ENCODE peak calls at places on chromosomes 7 and 10, in seven cellular contexts. One of them, this sample, is unnamed.
A peak's percentile ranks its signal among the peaks of the same experiment; 100 is the strongest.

GRCh38 chr7:123437447-123437995 is 96.9 kb downstream of the IQUB start:
- DNase-seq in mammary epithelial cell: peak; percentile 71
- DNase-seq in RWPE1: no peak
- DNase-seq in transverse colon: no peak
- DNase-seq in uterus: no peak
- DNase-seq in Peyer's patch: no peak
- DNase-seq in adrenal gland: no peak
- DNase-seq in this sample: no peak

GRCh38 chr7:64872351-64872750 is 30.7 kb upstream of the ZNF273 start:
- DNase-seq in adrenal gland: no peak
- DNase-seq in uterus: no peak
- DNase-seq in Peyer's patch: no peak
- DNase-seq in RWPE1: no peak
- DNase-seq in mammary epithelial cell: no peak
- DNase-seq in transverse colon: no peak
- DNase-seq in this sample: no peak

GRCh38 chr7:139582671-139583155 is 59.2 kb downstream of the CLEC2L start:
- DNase-seq in mammary epithelial cell: no peak
- DNase-seq in transverse colon: no peak
- DNase-seq in uterus: peak; percentile 11
- DNase-seq in Peyer's patch: no peak
- DNase-seq in RWPE1: no peak
- DNase-seq in adrenal gland: no peak
- DNase-seq in this sample: no peak

GRCh38 chr7:158710651-158711102 is 6.1 kb upstream of the NCAPG2 start:
- DNase-seq in transverse colon: no peak
- DNase-seq in uterus: no peak
- DNase-seq in adrenal gland: no peak
- DNase-seq in RWPE1: no peak
- DNase-seq in Peyer's patch: no peak
- DNase-seq in mammary epithelial cell: peak; percentile 65
- DNase-seq in this sample: no peak

GRCh38 chr10:34286136-34286739 is 528.9 kb downstream of the PARD3 start:
- DNase-seq in adrenal gland: peak; percentile 67
- DNase-seq in mammary epithelial cell: peak; percentile 32
- DNase-seq in RWPE1: no peak
- DNase-seq in uterus: no peak
- DNase-seq in transverse colon: no peak
- DNase-seq in Peyer's patch: no peak
- DNase-seq in this sample: no peak

GRCh38 chr7:101996131-101996691 is 178.8 kb downstream of the CUX1 start:
- DNase-seq in Peyer's patch: no peak
- DNase-seq in transverse colon: no peak
- DNase-seq in mammary epithelial cell: no peak
- DNase-seq in adrenal gland: no peak
- DNase-seq in uterus: no peak
- DNase-seq in RWPE1: no peak
- DNase-seq in this sample: no peak

GRCh38 chr7:117112640-117113039 is 159.3 kb downstream of the ST7 start:
- DNase-seq in Peyer's patch: no peak
- DNase-seq in mammary epithelial cell: no peak
- DNase-seq in RWPE1: no peak
- DNase-seq in adrenal gland: no peak
- DNase-seq in transverse colon: no peak
- DNase-seq in uterus: no peak
- DNase-seq in this sample: no peak

GRCh38 chr10:49837096-49837495 is 75.0 kb upstream of the OGDHL start:
- DNase-seq in uterus: no peak
- DNase-seq in Peyer's patch: no peak
- DNase-seq in adrenal gland: no peak
- DNase-seq in transverse colon: no peak
- DNase-seq in RWPE1: no peak
- DNase-seq in mammary epithelial cell: no peak
- DNase-seq in this sample: no peak

GRCh38 chr10:23361665-23362064 is 17.1 kb upstream of the C10orf67 start:
- DNase-seq in uterus: no peak
- DNase-seq in transverse colon: no peak
- DNase-seq in adrenal gland: no peak
- DNase-seq in mammary epithelial cell: no peak
- DNase-seq in RWPE1: no peak
- DNase-seq in Peyer's patch: no peak
- DNase-seq in this sample: no peak

GRCh38 chr10:30233186-30233958 is 115.7 kb downstream of the MTPAP start:
- DNase-seq in RWPE1: no peak
- DNase-seq in adrenal gland: no peak
- DNase-seq in transverse colon: no peak
- DNase-seq in uterus: no peak
- DNase-seq in Peyer's patch: no peak
- DNase-seq in mammary epithelial cell: peak; percentile 10
- DNase-seq in this sample: no peak

GRCh38 chr7:636396-636795 is 90.1 kb upstream of the DNAAF5 start:
- DNase-seq in RWPE1: no peak
- DNase-seq in transverse colon: no peak
- DNase-seq in adrenal gland: no peak
- DNase-seq in mammary epithelial cell: no peak
- DNase-seq in uterus: no peak
- DNase-seq in Peyer's patch: no peak
- DNase-seq in this sample: peak; percentile 47

GRCh38 chr10:114044251-114045070 is 795 bp downstream of the ADRB1 start:
- DNase-seq in adrenal gland: no peak
- DNase-seq in mammary epithelial cell: no peak
- DNase-seq in uterus: no peak
- DNase-seq in Peyer's patch: no peak
- DNase-seq in transverse colon: no peak
- DNase-seq in RWPE1: no peak
- DNase-seq in this sample: no peak

DNA sequence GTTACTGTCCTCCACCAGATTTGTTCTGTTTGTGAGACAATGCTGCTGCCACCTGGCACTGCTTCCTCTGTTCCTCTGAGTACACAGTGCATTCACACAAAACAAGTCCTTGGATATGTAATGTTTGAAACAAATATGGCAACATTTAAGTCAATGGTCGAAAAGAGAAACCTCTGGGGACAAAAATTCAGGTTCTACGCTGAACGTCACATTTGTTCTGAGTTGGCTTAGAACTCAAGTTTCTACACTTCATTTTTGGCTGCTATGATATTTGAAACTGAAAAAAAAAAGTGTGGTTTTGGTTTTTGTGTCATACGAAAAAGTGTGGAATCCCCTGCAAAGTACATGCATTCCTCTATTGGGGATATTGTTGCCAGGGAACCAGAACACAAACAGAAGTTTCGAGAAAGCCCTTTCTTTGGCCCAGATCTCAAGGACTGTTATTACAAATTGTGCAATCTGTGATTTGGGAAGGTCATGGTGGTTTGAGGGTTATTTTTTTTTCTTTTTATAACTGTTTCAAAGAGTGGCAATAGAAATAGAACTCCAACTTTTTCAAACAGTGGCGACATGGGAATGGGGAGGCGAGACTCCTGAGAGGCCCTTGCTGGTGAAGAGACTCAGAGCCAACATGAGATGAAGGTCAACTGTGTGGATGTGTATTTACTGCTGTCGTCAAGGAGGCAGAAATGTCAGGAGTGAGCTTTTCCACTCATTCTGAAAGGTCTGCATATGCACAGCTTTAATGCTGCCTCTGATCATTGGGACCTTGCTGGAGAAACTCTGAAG is 127.5 kb downstream of the CUBN start:
- DNase-seq in adrenal gland: peak; percentile 56
- DNase-seq in Peyer's patch: no peak
- DNase-seq in uterus: peak; percentile 56
- DNase-seq in RWPE1: no peak
- DNase-seq in mammary epithelial cell: peak; percentile 61
- DNase-seq in transverse colon: peak; percentile 33
- DNase-seq in this sample: peak; percentile 43
- H3K27ac ChIP-seq in adrenal gland: peak overlapping the region; percentile 73
- H3K27ac ChIP-seq in Peyer's patch: peak overlapping the region; percentile 66
- H3K27ac ChIP-seq in uterus: peak overlapping the region; percentile 75
- H3K27ac ChIP-seq in RWPE1: no peak overlapping the region
- H3K27ac ChIP-seq in mammary epithelial cell: peak overlapping the region; percentile 30
- H3K27ac ChIP-seq in transverse colon: peak overlapping the region; percentile 79
- H3K27ac ChIP-seq in this sample: peak overlapping the region; percentile 33

DNA sequence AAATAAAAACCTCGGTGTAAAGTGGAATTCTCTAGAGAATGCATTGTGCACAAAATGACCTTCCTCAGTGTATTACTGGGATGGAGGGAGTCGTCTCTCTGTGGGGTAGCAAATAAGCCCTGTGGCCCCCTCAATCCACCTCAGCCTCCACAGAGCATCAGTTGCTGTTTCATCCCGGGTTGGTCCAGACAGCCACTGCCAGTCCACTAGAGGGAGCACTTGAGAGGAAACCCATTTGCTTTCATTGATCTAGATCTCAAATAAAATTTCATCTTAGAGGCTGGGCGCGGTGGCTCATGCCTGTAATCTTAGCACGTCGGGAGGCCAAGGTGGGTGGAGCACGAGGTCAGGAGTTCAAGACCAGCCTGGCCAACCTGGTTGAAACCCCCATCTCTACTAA is 1128.7 kb downstream of the CNTNAP2 start:
- DNase-seq in uterus: peak; percentile 14
- DNase-seq in Peyer's patch: no peak
- DNase-seq in transverse colon: peak; percentile 12
- DNase-seq in RWPE1: peak; percentile 5
- DNase-seq in adrenal gland: peak; percentile 18
- DNase-seq in mammary epithelial cell: peak; percentile 14
- DNase-seq in this sample: no peak
- TF ChIP-seq CTCF in uterus: no peak
- TF ChIP-seq CTCF in Peyer's patch: peak; percentile 30
- TF ChIP-seq CTCF in transverse colon: peak; percentile 49
- TF ChIP-seq CTCF in RWPE1: peak; percentile 54
- TF ChIP-seq CTCF in adrenal gland: peak; percentile 52
- TF ChIP-seq CTCF in mammary epithelial cell: peak; percentile 73
- TF ChIP-seq CTCF in this sample: no peak

DNA sequence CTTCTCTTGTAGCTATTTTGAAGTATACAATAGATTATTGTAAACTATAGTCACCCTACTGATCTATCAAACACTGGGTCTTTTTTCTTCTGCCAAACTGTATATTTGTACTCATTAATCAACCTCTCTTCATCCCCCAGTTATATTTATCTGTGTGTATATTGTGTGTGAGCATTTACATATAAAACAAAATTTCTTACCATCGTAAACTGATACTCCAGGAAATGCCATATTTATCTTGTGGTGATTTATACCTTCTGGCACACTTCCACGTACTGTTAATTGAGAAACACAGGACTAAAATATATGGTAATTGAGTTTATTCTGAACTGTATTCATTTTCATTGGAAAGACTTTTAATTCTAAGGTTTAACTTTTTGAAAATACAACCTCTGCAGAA is 18.9 kb downstream of the ANLN start:
- DNase-seq in adrenal gland: no peak
- DNase-seq in uterus: no peak
- DNase-seq in RWPE1: no peak
- DNase-seq in transverse colon: no peak
- DNase-seq in mammary epithelial cell: no peak
- DNase-seq in Peyer's patch: no peak
- DNase-seq in this sample: no peak
- H3K27ac ChIP-seq in adrenal gland: no peak overlapping the region
- H3K27ac ChIP-seq in uterus: no peak overlapping the region
- H3K27ac ChIP-seq in RWPE1: no peak overlapping the region
- H3K27ac ChIP-seq in transverse colon: no peak overlapping the region
- H3K27ac ChIP-seq in mammary epithelial cell: no peak overlapping the region
- H3K27ac ChIP-seq in Peyer's patch: no peak overlapping the region
- H3K27ac ChIP-seq in this sample: no peak overlapping the region

DNA sequence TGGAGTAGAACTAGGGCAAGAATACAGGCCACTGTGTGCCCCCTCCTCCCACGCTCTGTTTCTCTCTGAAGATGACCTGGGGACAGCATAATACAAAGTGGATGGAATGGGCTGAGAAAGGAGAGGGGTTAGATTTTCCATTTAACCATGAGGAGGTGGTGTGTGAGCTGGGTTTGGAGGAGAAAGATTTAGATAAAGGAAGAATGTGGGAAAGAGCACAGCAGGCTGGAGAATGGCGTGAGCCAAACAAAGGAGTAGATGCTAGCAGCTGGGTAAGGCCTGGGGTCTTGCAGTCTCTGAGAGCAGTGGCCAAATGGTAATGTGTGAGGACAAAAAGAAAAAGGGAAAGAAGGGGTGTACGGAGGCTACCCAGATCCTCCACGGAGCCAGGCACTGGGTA is 8.6 kb downstream of the PNLIPRP2 start:
- DNase-seq in mammary epithelial cell: no peak
- DNase-seq in transverse colon: no peak
- DNase-seq in uterus: no peak
- DNase-seq in RWPE1: no peak
- DNase-seq in Peyer's patch: no peak
- DNase-seq in adrenal gland: no peak
- DNase-seq in this sample: no peak
- TF ChIP-seq CTCF in mammary epithelial cell: no peak
- TF ChIP-seq CTCF in transverse colon: no peak
- TF ChIP-seq CTCF in uterus: no peak
- TF ChIP-seq CTCF in RWPE1: no peak
- TF ChIP-seq CTCF in Peyer's patch: no peak
- TF ChIP-seq CTCF in adrenal gland: no peak
- TF ChIP-seq CTCF in this sample: no peak

DNA sequence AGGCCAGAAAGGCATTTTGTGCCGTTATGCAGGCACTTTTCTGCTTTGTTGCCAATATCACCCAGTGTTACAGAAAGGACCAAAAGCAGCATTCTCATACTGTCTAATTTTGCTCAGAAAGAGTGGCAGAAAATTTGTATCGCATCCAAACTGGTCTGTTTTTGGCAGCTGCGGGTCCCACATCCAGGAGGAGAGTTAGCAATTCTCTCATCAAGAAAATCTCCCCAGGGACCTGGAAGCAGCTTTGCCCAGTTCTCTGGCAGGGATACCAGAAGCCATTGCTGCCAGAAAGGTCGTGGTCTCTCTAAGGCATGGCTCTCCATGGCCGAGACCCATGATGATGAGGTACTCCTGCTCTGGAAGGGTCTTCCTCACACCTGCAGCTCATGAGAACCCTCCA is 489.2 kb upstream of the ZMIZ1 start:
- DNase-seq in Peyer's patch: no peak
- DNase-seq in transverse colon: no peak
- DNase-seq in uterus: peak; percentile 15
- DNase-seq in mammary epithelial cell: no peak
- DNase-seq in adrenal gland: no peak
- DNase-seq in RWPE1: no peak
- DNase-seq in this sample: no peak
- H3K27ac ChIP-seq in Peyer's patch: no peak overlapping the region
- H3K27ac ChIP-seq in transverse colon: peak overlapping the region; percentile 26
- H3K27ac ChIP-seq in uterus: no peak overlapping the region
- H3K27ac ChIP-seq in mammary epithelial cell: no peak overlapping the region
- H3K27ac ChIP-seq in adrenal gland: no peak overlapping the region
- H3K27ac ChIP-seq in RWPE1: no peak overlapping the region
- H3K27ac ChIP-seq in this sample: no peak overlapping the region

This sample was measured in CD8-positive, alpha-beta T cell.